ENCODE peak calls at places on chromosomes 2 and 18, in eight cellular contexts. One of them, this sample, is unnamed.
A peak's percentile ranks its signal among the peaks of the same experiment; 100 is the strongest.

GRCh38 chr2:172256886-172257285 is 154.2 kb upstream of the DLX2 start:
- DNase-seq in amniotic stem cell: no peak
- DNase-seq in stimulated activated CD8-positive, alpha-beta memory T cell treated with anti-CD3 and anti-CD28 coated beads, Interleukin-2, amount 100 ng/mL, for 48 hours: no peak
- DNase-seq in HS-5: no peak
- DNase-seq in MCF 10A: no peak
- DNase-seq in HTR-8/SVneo: no peak
- DNase-seq in caudate nucleus: no peak
- DNase-seq in fibroblast of mammary gland: no peak
- DNase-seq in this sample: no peak

GRCh38 chr2:224220581-224221255 is 181.2 kb downstream of the FAM124B start:
- DNase-seq in HTR-8/SVneo: no peak
- DNase-seq in MCF 10A: peak; percentile 40
- DNase-seq in amniotic stem cell: peak; percentile 6
- DNase-seq in stimulated activated CD8-positive, alpha-beta memory T cell treated with anti-CD3 and anti-CD28 coated beads, Interleukin-2, amount 100 ng/mL, for 48 hours: no peak
- DNase-seq in caudate nucleus: no peak
- DNase-seq in fibroblast of mammary gland: peak; percentile 73
- DNase-seq in HS-5: peak; percentile 73
- DNase-seq in this sample: no peak

GRCh38 chr2:169193624-169194023 is 124.3 kb downstream of the DHRS9 start:
- DNase-seq in amniotic stem cell: no peak
- DNase-seq in HTR-8/SVneo: no peak
- DNase-seq in MCF 10A: no peak
- DNase-seq in HS-5: no peak
- DNase-seq in caudate nucleus: no peak
- DNase-seq in fibroblast of mammary gland: no peak
- DNase-seq in stimulated activated CD8-positive, alpha-beta memory T cell treated with anti-CD3 and anti-CD28 coated beads, Interleukin-2, amount 100 ng/mL, for 48 hours: no peak
- DNase-seq in this sample: no peak

GRCh38 chr2:176079851-176080539 is 3.8 kb downstream of the EVX2 start:
- DNase-seq in HS-5: no peak
- DNase-seq in MCF 10A: no peak
- DNase-seq in amniotic stem cell: peak; percentile 19
- DNase-seq in fibroblast of mammary gland: peak; percentile 54
- DNase-seq in HTR-8/SVneo: peak; percentile 72
- DNase-seq in caudate nucleus: no peak
- DNase-seq in stimulated activated CD8-positive, alpha-beta memory T cell treated with anti-CD3 and anti-CD28 coated beads, Interleukin-2, amount 100 ng/mL, for 48 hours: peak; percentile 41
- DNase-seq in this sample: no peak

GRCh38 chr2:106094101-106094860 is 99.8 kb downstream of the UXS1 start:
- DNase-seq in caudate nucleus: no peak
- DNase-seq in HTR-8/SVneo: no peak
- DNase-seq in stimulated activated CD8-positive, alpha-beta memory T cell treated with anti-CD3 and anti-CD28 coated beads, Interleukin-2, amount 100 ng/mL, for 48 hours: peak; percentile 30
- DNase-seq in HS-5: no peak
- DNase-seq in amniotic stem cell: no peak
- DNase-seq in fibroblast of mammary gland: no peak
- DNase-seq in MCF 10A: no peak
- DNase-seq in this sample: no peak

GRCh38 chr2:127651987-127652550 is 6.1 kb downstream of the GPR17 start:
- DNase-seq in caudate nucleus: peak; percentile 72
- DNase-seq in fibroblast of mammary gland: peak; percentile 28
- DNase-seq in HS-5: no peak
- DNase-seq in HTR-8/SVneo: no peak
- DNase-seq in stimulated activated CD8-positive, alpha-beta memory T cell treated with anti-CD3 and anti-CD28 coated beads, Interleukin-2, amount 100 ng/mL, for 48 hours: no peak
- DNase-seq in amniotic stem cell: no peak
- DNase-seq in MCF 10A: no peak
- DNase-seq in this sample: no peak

GRCh38 chr2:10504994-10505820 is 57.1 kb upstream of the ODC1 start:
- DNase-seq in stimulated activated CD8-positive, alpha-beta memory T cell treated with anti-CD3 and anti-CD28 coated beads, Interleukin-2, amount 100 ng/mL, for 48 hours: no peak
- DNase-seq in amniotic stem cell: no peak
- DNase-seq in HS-5: no peak
- DNase-seq in MCF 10A: no peak
- DNase-seq in caudate nucleus: no peak
- DNase-seq in HTR-8/SVneo: no peak
- DNase-seq in fibroblast of mammary gland: no peak
- DNase-seq in this sample: no peak

GRCh38 chr2:168256448-168256847 is 9.1 kb upstream of the STK39 start:
- DNase-seq in fibroblast of mammary gland: no peak
- DNase-seq in HS-5: no peak
- DNase-seq in amniotic stem cell: no peak
- DNase-seq in MCF 10A: no peak
- DNase-seq in HTR-8/SVneo: no peak
- DNase-seq in caudate nucleus: no peak
- DNase-seq in stimulated activated CD8-positive, alpha-beta memory T cell treated with anti-CD3 and anti-CD28 coated beads, Interleukin-2, amount 100 ng/mL, for 48 hours: no peak
- DNase-seq in this sample: no peak

GRCh38 chr18:48866028-48866733 is 84.6 kb downstream of the SMAD7 start:
- DNase-seq in HS-5: no peak
- DNase-seq in caudate nucleus: peak; percentile 78
- DNase-seq in HTR-8/SVneo: no peak
- DNase-seq in MCF 10A: no peak
- DNase-seq in fibroblast of mammary gland: peak; percentile 59
- DNase-seq in stimulated activated CD8-positive, alpha-beta memory T cell treated with anti-CD3 and anti-CD28 coated beads, Interleukin-2, amount 100 ng/mL, for 48 hours: no peak
- DNase-seq in amniotic stem cell: no peak
- DNase-seq in this sample: no peak

GRCh38 chr2:25341031-25341727 is 546 bp downstream of the DNMT3A start:
- DNase-seq in stimulated activated CD8-positive, alpha-beta memory T cell treated with anti-CD3 and anti-CD28 coated beads, Interleukin-2, amount 100 ng/mL, for 48 hours: no peak
- DNase-seq in fibroblast of mammary gland: no peak
- DNase-seq in HTR-8/SVneo: peak; percentile 51
- DNase-seq in amniotic stem cell: no peak
- DNase-seq in caudate nucleus: peak; percentile 51
- DNase-seq in MCF 10A: no peak
- DNase-seq in HS-5: no peak
- DNase-seq in this sample: no peak

GRCh38 chr18:13107074-13107473 is 111.5 kb upstream of the LDLRAD4 start:
- DNase-seq in stimulated activated CD8-positive, alpha-beta memory T cell treated with anti-CD3 and anti-CD28 coated beads, Interleukin-2, amount 100 ng/mL, for 48 hours: no peak
- DNase-seq in HS-5: no peak
- DNase-seq in MCF 10A: no peak
- DNase-seq in caudate nucleus: no peak
- DNase-seq in HTR-8/SVneo: no peak
- DNase-seq in amniotic stem cell: peak; percentile 1
- DNase-seq in fibroblast of mammary gland: peak; percentile 49
- DNase-seq in this sample: no peak

GRCh38 chr2:195406886-195407603 is 250.0 kb upstream of the SLC39A10 start:
- DNase-seq in HS-5: no peak
- DNase-seq in caudate nucleus: no peak
- DNase-seq in stimulated activated CD8-positive, alpha-beta memory T cell treated with anti-CD3 and anti-CD28 coated beads, Interleukin-2, amount 100 ng/mL, for 48 hours: no peak
- DNase-seq in fibroblast of mammary gland: no peak
- DNase-seq in HTR-8/SVneo: peak; percentile 5
- DNase-seq in amniotic stem cell: no peak
- DNase-seq in MCF 10A: peak; percentile 26
- DNase-seq in this sample: no peak

GRCh38 chr18:72866901-72867701 is 686 bp downstream of the NETO1 start:
- DNase-seq in HTR-8/SVneo: no peak
- DNase-seq in caudate nucleus: no peak
- DNase-seq in amniotic stem cell: no peak
- DNase-seq in MCF 10A: no peak
- DNase-seq in HS-5: no peak
- DNase-seq in fibroblast of mammary gland: no peak
- DNase-seq in stimulated activated CD8-positive, alpha-beta memory T cell treated with anti-CD3 and anti-CD28 coated beads, Interleukin-2, amount 100 ng/mL, for 48 hours: no peak
- DNase-seq in this sample: no peak

GRCh38 chr2:37784071-37784758 is 112.8 kb upstream of the CDC42EP3 start:
- DNase-seq in HS-5: no peak
- DNase-seq in MCF 10A: no peak
- DNase-seq in fibroblast of mammary gland: no peak
- DNase-seq in caudate nucleus: no peak
- DNase-seq in amniotic stem cell: no peak
- DNase-seq in stimulated activated CD8-positive, alpha-beta memory T cell treated with anti-CD3 and anti-CD28 coated beads, Interleukin-2, amount 100 ng/mL, for 48 hours: no peak
- DNase-seq in HTR-8/SVneo: no peak
- DNase-seq in this sample: no peak

GRCh38 chr2:237697586-237698337 is 70.4 kb downstream of the LRRFIP1 start:
- DNase-seq in HS-5: no peak
- DNase-seq in HTR-8/SVneo: no peak
- DNase-seq in MCF 10A: no peak
- DNase-seq in stimulated activated CD8-positive, alpha-beta memory T cell treated with anti-CD3 and anti-CD28 coated beads, Interleukin-2, amount 100 ng/mL, for 48 hours: no peak
- DNase-seq in fibroblast of mammary gland: no peak
- DNase-seq in amniotic stem cell: no peak
- DNase-seq in caudate nucleus: no peak
- DNase-seq in this sample: no peak

GRCh38 chr2:197296861-197297260 is 13.7 kb downstream of the ANKRD44 start:
- DNase-seq in HS-5: no peak
- DNase-seq in HTR-8/SVneo: no peak
- DNase-seq in stimulated activated CD8-positive, alpha-beta memory T cell treated with anti-CD3 and anti-CD28 coated beads, Interleukin-2, amount 100 ng/mL, for 48 hours: no peak
- DNase-seq in MCF 10A: no peak
- DNase-seq in amniotic stem cell: no peak
- DNase-seq in fibroblast of mammary gland: no peak
- DNase-seq in caudate nucleus: no peak
- DNase-seq in this sample: no peak

GRCh38 chr2:120539937-120540718 is 194.2 kb downstream of the INHBB start:
- DNase-seq in HTR-8/SVneo: peak; percentile 91
- DNase-seq in MCF 10A: peak; percentile 93
- DNase-seq in caudate nucleus: no peak
- DNase-seq in amniotic stem cell: peak; percentile 93
- DNase-seq in HS-5: peak; percentile 90
- DNase-seq in fibroblast of mammary gland: peak; percentile 95
- DNase-seq in stimulated activated CD8-positive, alpha-beta memory T cell treated with anti-CD3 and anti-CD28 coated beads, Interleukin-2, amount 100 ng/mL, for 48 hours: no peak
- DNase-seq in this sample: no peak

GRCh38 chr2:30459140-30459539 is 12.1 kb downstream of the LCLAT1 start:
- DNase-seq in fibroblast of mammary gland: no peak
- DNase-seq in amniotic stem cell: no peak
- DNase-seq in HTR-8/SVneo: no peak
- DNase-seq in stimulated activated CD8-positive, alpha-beta memory T cell treated with anti-CD3 and anti-CD28 coated beads, Interleukin-2, amount 100 ng/mL, for 48 hours: no peak
- DNase-seq in MCF 10A: no peak
- DNase-seq in caudate nucleus: no peak
- DNase-seq in HS-5: no peak
- DNase-seq in this sample: no peak

GRCh38 chr2:2730301-2730833 is 399.3 kb upstream of the MYT1L start:
- DNase-seq in amniotic stem cell: no peak
- DNase-seq in MCF 10A: no peak
- DNase-seq in caudate nucleus: no peak
- DNase-seq in HTR-8/SVneo: no peak
- DNase-seq in HS-5: no peak
- DNase-seq in stimulated activated CD8-positive, alpha-beta memory T cell treated with anti-CD3 and anti-CD28 coated beads, Interleukin-2, amount 100 ng/mL, for 48 hours: no peak
- DNase-seq in fibroblast of mammary gland: no peak
- DNase-seq in this sample: peak; percentile 38

GRCh38 chr2:235270951-235271350 is 222.9 kb upstream of the AGAP1 start:
- DNase-seq in amniotic stem cell: no peak
- DNase-seq in fibroblast of mammary gland: peak; percentile 77
- DNase-seq in HS-5: peak; percentile 52
- DNase-seq in HTR-8/SVneo: no peak
- DNase-seq in MCF 10A: peak; percentile 45
- DNase-seq in caudate nucleus: no peak
- DNase-seq in stimulated activated CD8-positive, alpha-beta memory T cell treated with anti-CD3 and anti-CD28 coated beads, Interleukin-2, amount 100 ng/mL, for 48 hours: peak; percentile 54
- DNase-seq in this sample: no peak

This sample was measured in CD14-positive monocyte.